ENCODE peak calls at places on chromosome 5, in six cellular contexts. O, X, K, B, Q and W are unnamed samples.

GRCh38 chr5:63916786-63917185 is 45.5 kb downstream of the HTR1A start:
- DNase-seq in B (no peak), Q (peak), O (no peak), K (no peak), X (no peak), W (no peak)

GRCh38 chr5:124650960-124651662 is 95.3 kb downstream of the ZNF608 start:
- DNase-seq in B (no peak), O (no peak), X (no peak), K (no peak), Q (peak), W (no peak)

GRCh38 chr5:11398728-11399127 is 505.5 kb downstream of the CTNND2 start:
- DNase-seq in Q (no peak), B (no peak), K (no peak), O (no peak), X (no peak), W (no peak)

GRCh38 chr5:121681200-121681855 is 170.4 kb upstream of the FTMT start:
- DNase-seq in K (no peak), O (no peak), Q (no peak), B (no peak), X (no peak), W (no peak)

GRCh38 chr5:153534102-153534501 is 43.6 kb downstream of the GRIA1 start:
- DNase-seq in X (no peak), K (no peak), O (no peak), Q (peak), B (no peak), W (no peak)

GRCh38 chr5:133121080-133121479 is 69.3 kb downstream of the HSPA4 start:
- DNase-seq in B (no peak), O (no peak), K (no peak), Q (no peak), X (no peak), W (no peak)

GRCh38 chr5:14365831-14366435 is 215.7 kb upstream of the OTULINL start:
- DNase-seq in X (no peak), O (no peak), K (no peak), B (no peak), Q (no peak), W (no peak)

GRCh38 chr5:172284275-172284971 is 859 bp upstream of the UBTD2 start:
- DNase-seq in X (peak), O (peak), Q (peak), B (peak), K (no peak), W (no peak)

GRCh38 chr5:180811623-180812119 is 9.1 kb upstream of the MGAT1 start:
- DNase-seq in B (no peak), O (no peak), X (no peak), Q (no peak), K (no peak), W (no peak)

GRCh38 chr5:666816-667498 is 26.2 kb downstream of the TPPP start:
- DNase-seq in X (peak), Q (no peak), K (no peak), O (no peak), B (no peak), W (no peak)

GRCh38 chr5:107812570-107813141 is 141.9 kb upstream of the EFNA5 start:
- DNase-seq in O (no peak), B (peak), Q (peak), K (no peak), X (no peak), W (no peak)

GRCh38 chr5:142507528-142507927 is 178.4 kb downstream of the FGF1 start:
- DNase-seq in B (no peak), X (no peak), K (no peak), O (no peak), Q (no peak), W (no peak)

GRCh38 chr5:84274585-84275468 is 109.9 kb downstream of the EDIL3 start:
- DNase-seq in Q (peak), B (no peak), O (peak), K (no peak), X (no peak), W (no peak)

GRCh38 chr5:16934123-16934522 is 2.0 kb downstream of the MYO10 start:
- DNase-seq in Q (peak), K (no peak), B (peak), X (peak), O (no peak), W (peak)

GRCh38 chr5:81422671-81423070 is 28.7 kb upstream of the ACOT12 start:
- DNase-seq in Q (peak), O (no peak), X (no peak), K (no peak), B (no peak), W (peak)

GRCh38 chr5:180381851-180382480 is 28.8 kb upstream of the GFPT2 start:
- DNase-seq in O (no peak), Q (no peak), B (no peak), X (no peak), K (no peak), W (no peak)

GRCh38 chr5:113806823-113807222 is 293.3 kb downstream of the YTHDC2 start:
- DNase-seq in X (no peak), K (no peak), O (peak), B (no peak), Q (peak), W (no peak)

GRCh38 chr5:1494780-1495524 is 28.8 kb downstream of the LPCAT1 start:
- DNase-seq in K (no peak), X (peak), Q (no peak), B (no peak), O (peak), W (no peak)

GRCh38 chr5:31952034-31952433 is 222.1 kb downstream of the GOLPH3 start:
- DNase-seq in B (no peak), O (no peak), Q (peak), X (no peak), K (no peak), W (no peak)

GRCh38 chr5:159873680-159874079 is 42.6 kb upstream of the ADRA1B start:
- DNase-seq in X (no peak), K (no peak), Q (no peak), B (no peak), O (no peak), W (no peak)

GRCh38 chr5:84372066-84372700 is 12.5 kb downstream of the EDIL3 start:
- DNase-seq in Q (peak), K (no peak), B (no peak), O (no peak), X (no peak), W (no peak)

GRCh38 chr5:180652346-180652745 is 2.9 kb upstream of the FLT4 start:
- DNase-seq in O (no peak), Q (no peak), K (no peak), X (no peak), B (no peak), W (no peak)

GRCh38 chr5:167999182-167999581 is 292.3 kb upstream of the WWC1 start:
- DNase-seq in X (no peak), O (no peak), K (no peak), Q (no peak), B (no peak), W (no peak)

GRCh38 chr5:33588654-33589372 is 148.0 kb downstream of the TARS1 start:
- DNase-seq in X (no peak), B (no peak), O (no peak), K (peak), Q (no peak), W (no peak)

GRCh38 chr5:142013734-142014495 is 1.1 kb upstream of the GNPDA1 start:
- DNase-seq in X (no peak), K (no peak), Q (peak), B (no peak), O (peak), W (no peak)

GRCh38 chr5:151286246-151286645 is 17.3 kb downstream of the SLC36A3 start:
- DNase-seq in Q (no peak), X (no peak), B (no peak), O (no peak), K (no peak), W (no peak)

GRCh38 chr5:93421987-93422391 is 159.0 kb downstream of the NR2F1-AS1 start:
- DNase-seq in O (no peak), Q (no peak), X (no peak), K (no peak), B (no peak), W (no peak)

GRCh38 chr5:44603496-44604272 is 205.1 kb upstream of the MRPS30 start:
- DNase-seq in X (no peak), O (no peak), K (no peak), Q (no peak), B (no peak), W (no peak)

GRCh38 chr5:52956915-52957747 is 32.0 kb upstream of the ITGA2 start:
- DNase-seq in O (no peak), Q (no peak), K (no peak), B (no peak), X (no peak), W (no peak)

GRCh38 chr5:10301842-10302610 is 5.7 kb downstream of the CMBL start:
- DNase-seq in B (no peak), Q (no peak), O (no peak), K (no peak), X (peak), W (no peak)

GRCh38 chr5:14086261-14086660 is 56.9 kb upstream of the TRIO start:
- DNase-seq in O (no peak), X (no peak), K (no peak), B (no peak), Q (peak), W (no peak)

GRCh38 chr5:170216262-170216864 is 16.4 kb upstream of the C5orf58 start:
- DNase-seq in X (no peak), B (no peak), O (no peak), K (no peak), Q (peak), W (peak)

GRCh38 chr5:172714491-172715420 is 56.2 kb downstream of the DUSP1 start:
- DNase-seq in X (peak), O (peak), B (peak), Q (peak), K (peak), W (peak)

GRCh38 chr5:434443-435146 is 8.4 kb upstream of the EXOC3 start:
- DNase-seq in B (no peak), K (no peak), X (peak), O (no peak), Q (no peak), W (no peak)

GRCh38 chr5:41392016-41392415 is 118.4 kb downstream of the PLCXD3 start:
- DNase-seq in K (no peak), X (no peak), Q (no peak), O (no peak), B (no peak), W (no peak)